ENCODE peak calls at places on chromosomes 1 and 21, in seven cellular contexts. M is PC-3, B is neural progenitor cell, Q is fibroblast of lung, J is endothelial cell of umbilical vein, I is K562, P is GM23338. D is an unnamed sample.

GRCh38 chr1:108877858-108878257 is 1.1 kb downstream of the GPSM2 start:
- DNase-seq in J (no peak), I (peak; percentile 34), B (peak; percentile 11), P (no peak), M (no peak), Q (peak; percentile 50), D (no peak)

GRCh38 chr1:184497962-184498723 is 111.3 kb downstream of the C1orf21 start:
- DNase-seq in J (no peak), B (peak; percentile 86), I (no peak), M (no peak), Q (no peak), P (peak; percentile 94), D (no peak)

GRCh38 chr1:228803421-228803820 is 68.1 kb downstream of the RHOU start:
- DNase-seq in Q (no peak), B (no peak), J (no peak), M (no peak), I (no peak), P (no peak), D (no peak)

GRCh38 chr1:168342572-168343280 is 62.0 kb downstream of the TBX19 start:
- DNase-seq in I (peak; percentile 93), Q (peak; percentile 91), J (peak; percentile 81), P (peak; percentile 91), B (peak; percentile 87), M (peak; percentile 92), D (peak; percentile 55)

GRCh38 chr1:152185544-152186391 is 26.7 kb upstream of the RPTN start:
- DNase-seq in M (peak; percentile 81), P (peak; percentile 81), I (peak; percentile 58), Q (peak; percentile 71), B (peak; percentile 20), J (peak; percentile 49), D (peak; percentile 41)

GRCh38 chr1:168179411-168180147 is 817 bp downstream of the TIPRL start:
- DNase-seq in B (peak; percentile 13), I (peak; percentile 41), P (peak; percentile 11), J (no peak), M (peak; percentile 20), Q (peak; percentile 14), D (no peak)

GRCh38 chr1:227955808-227956207 is 8.1 kb upstream of the WNT9A start:
- DNase-seq in B (no peak), M (no peak), I (no peak), P (no peak), J (no peak), Q (no peak), D (no peak)

GRCh38 chr1:98046031-98046641 is 125.3 kb upstream of the DPYD start:
- DNase-seq in J (peak; percentile 70), P (peak; percentile 63), M (no peak), I (no peak), Q (peak; percentile 46), B (peak; percentile 71), D (peak; percentile 48)

GRCh38 chr1:179877586-179878265 is at the start of gene TOR1AIP2:
- DNase-seq in M (peak; percentile 75), Q (peak; percentile 76), J (peak; percentile 78), B (peak; percentile 93), I (peak; percentile 96), P (peak; percentile 96), D (peak; percentile 77)

GRCh38 chr1:26733982-26734381 is 38.2 kb downstream of the ARID1A start:
- DNase-seq in I (no peak), Q (peak; percentile 72), B (no peak), J (no peak), P (no peak), M (peak; percentile 86), D (peak; percentile 27)

GRCh38 chr1:175182347-175182746 is 10.2 kb downstream of the KIAA0040 start:
- DNase-seq in M (no peak), Q (no peak), I (peak; percentile 16), P (no peak), B (no peak), J (no peak), D (no peak)

GRCh38 chr21:15617968-15618367 is 111.8 kb upstream of the USP25 start:
- DNase-seq in Q (peak; percentile 81), I (no peak), M (peak; percentile 86), J (peak; percentile 16), B (peak; percentile 44), P (peak; percentile 46), D (peak; percentile 57)

GRCh38 chr1:117161887-117162286 is 40.3 kb upstream of the TRIM45 start:
- DNase-seq in J (no peak), Q (no peak), I (no peak), B (no peak), M (peak; percentile 69), P (no peak), D (no peak)

GRCh38 chr1:166271151-166271538 is 104.3 kb upstream of the FAM78B start:
- DNase-seq in M (no peak), Q (no peak), B (no peak), P (no peak), I (no peak), J (no peak), D (no peak)

GRCh38 chr21:37421306-37421705 is 54.7 kb downstream of the DYRK1A start:
- DNase-seq in I (no peak), J (no peak), B (no peak), M (no peak), Q (no peak), P (no peak), D (no peak)

GRCh38 chr1:94643776-94644175 is 102.2 kb upstream of the F3 start:
- DNase-seq in Q (no peak), I (no peak), P (no peak), B (no peak), M (no peak), J (no peak), D (no peak)

GRCh38 chr1:52554756-52555155 is 1.9 kb upstream of the TUT4 start:
- DNase-seq in Q (no peak), B (peak; percentile 42), I (no peak), M (no peak), P (peak; percentile 30), J (no peak), D (peak; percentile 39)

GRCh38 chr1:157137773-157138219 is 399 bp downstream of the ETV3 start:
- DNase-seq in B (peak; percentile 50), Q (no peak), M (no peak), J (no peak), P (no peak), I (no peak), D (no peak)

GRCh38 chr1:160070243-160071163 is 543 bp upstream of the KCNJ10 start:
- DNase-seq in B (peak; percentile 93), J (peak; percentile 74), Q (peak; percentile 28), I (peak; percentile 53), P (peak; percentile 94), M (peak; percentile 59), D (no peak)
- TF ChIP-seq EZH2 in B (peak; percentile 39), J (no peak), Q (peak; percentile 72), I (no peak), P (no peak), M (no peak), D (no peak)

GRCh38 chr1:77541162-77541545 is 141.3 kb downstream of the ZZZ3 start:
- DNase-seq in M (no peak), B (no peak), Q (no peak), P (no peak), I (no peak), J (no peak), D (no peak)
- TF ChIP-seq EZH2 in M (no peak), B (no peak), Q (no peak), P (no peak), I (no peak), J (no peak), D (no peak)

DNA sequence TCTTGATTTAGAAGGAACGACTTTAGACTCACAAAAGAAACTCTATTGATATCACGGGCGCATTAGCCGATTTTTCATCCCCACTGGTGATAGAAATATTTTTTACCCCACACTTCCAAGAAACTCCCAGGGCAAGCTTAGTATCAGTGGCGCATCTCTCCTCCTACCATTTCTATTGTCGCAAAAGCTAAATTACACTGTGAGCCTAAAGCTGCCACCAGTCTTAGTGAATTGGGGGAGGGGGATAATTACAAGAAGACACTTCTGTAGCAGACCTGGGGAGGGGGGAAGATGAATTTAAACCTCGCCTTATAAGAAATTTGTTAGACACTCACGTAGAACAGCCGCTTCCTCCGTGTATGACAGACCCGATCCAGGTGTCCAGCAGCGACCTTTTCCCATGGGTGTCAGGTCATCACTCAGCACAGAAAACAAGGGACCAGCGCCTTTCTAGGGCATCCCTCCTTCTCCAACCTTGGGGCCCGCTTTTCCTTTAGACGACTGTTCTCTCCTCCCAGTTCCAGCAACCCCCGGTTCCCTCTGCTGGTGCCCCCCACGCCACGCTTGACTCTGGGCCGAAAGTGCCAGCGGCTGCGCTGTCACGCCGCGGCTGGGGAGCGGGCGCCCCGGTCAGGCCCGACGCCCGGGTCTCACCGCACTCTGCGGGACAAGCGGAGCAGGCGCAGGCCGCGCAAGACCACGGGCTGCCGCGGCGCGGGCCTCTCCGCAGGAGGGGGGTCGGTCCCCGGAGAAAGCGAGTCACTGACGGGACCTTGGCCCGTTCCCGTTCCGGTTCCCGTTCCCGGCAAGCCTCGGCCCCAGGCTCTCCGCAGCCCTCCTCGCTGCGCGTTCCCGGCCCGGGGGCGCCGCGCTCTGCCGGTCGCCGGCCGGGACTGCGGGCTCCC is 797 bp downstream of the PHC2 start:
- DNase-seq in I (peak; percentile 19), B (peak; percentile 45), M (peak; percentile 57), P (peak; percentile 46), Q (no peak), J (peak; percentile 30), D (no peak)
- TF ChIP-seq EZH2 in I (no peak), B (peak; percentile 74), M (no peak), P (peak; percentile 60), Q (no peak), J (no peak), D (no peak)

DNA sequence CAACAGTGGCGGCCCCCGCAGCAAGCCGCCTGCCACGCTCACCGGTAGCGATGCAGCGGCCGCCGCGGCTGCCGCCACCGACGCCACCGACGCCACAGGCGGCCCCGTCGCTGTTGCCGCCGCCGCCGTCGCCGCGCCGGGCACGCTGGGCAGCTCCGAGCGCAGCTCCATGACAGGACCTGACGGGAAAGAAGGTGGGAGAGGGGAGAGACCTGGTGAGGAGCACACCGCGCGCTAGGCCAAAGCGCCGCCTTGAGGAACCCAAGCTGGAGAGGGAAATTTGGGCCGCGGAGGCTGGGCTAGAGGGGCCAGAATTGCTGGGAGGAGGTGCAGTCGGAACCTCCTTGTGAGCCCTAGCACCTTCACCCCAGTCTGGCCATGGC is 1.9 kb downstream of the DMRTA2 start:
- DNase-seq in B (no peak), I (no peak), M (no peak), J (no peak), Q (no peak), P (peak; percentile 55), D (no peak)
- TF ChIP-seq EZH2 in B (peak; percentile 89), I (no peak), M (no peak), J (peak; percentile 91), Q (peak; percentile 68), P (no peak), D (no peak)

GRCh38 chr1:2855206-2856075 is 53.9 kb upstream of the TTC34 start:
- DNase-seq in J (no peak), P (no peak), I (no peak), M (no peak), B (no peak), Q (no peak), D (no peak)
- TF ChIP-seq EZH2 in J (no peak), P (no peak), I (no peak), M (peak; percentile 63), B (no peak), Q (no peak), D (no peak)

GRCh38 chr1:6423321-6423999 is 1.1 kb upstream of the ESPN start:
- DNase-seq in I (peak; percentile 86), Q (no peak), M (peak; percentile 98), P (peak; percentile 94), J (peak; percentile 75), B (peak; percentile 78), D (peak; percentile 94)
- TF ChIP-seq EZH2 in I (no peak), Q (no peak), M (no peak), P (no peak), J (no peak), B (peak; percentile 27), D (no peak)

D was measured in PC-9.